ENCODE peak calls at places on chromosomes 13 and 19, in six cellular contexts. One of them, this sample, is unnamed. For H3K36me3, the result is how much of the 10 kb centered on the place peaks cover.

GRCh38 chr13:100454876-100455275 is 133.7 kb downstream of the GGACT start:
- DNase-seq in uterus: no peak
- DNase-seq in pancreas: no peak
- DNase-seq in CD8-positive, alpha-beta T cell: no peak
- DNase-seq in breast epithelium: no peak
- DNase-seq in hepatocyte: no peak
- DNase-seq in this sample: no peak

GRCh38 chr19:45311640-45312039 is 11.0 kb downstream of the CKM start:
- DNase-seq in uterus: no peak
- DNase-seq in breast epithelium: no peak
- DNase-seq in hepatocyte: no peak
- DNase-seq in pancreas: no peak
- DNase-seq in CD8-positive, alpha-beta T cell: no peak
- DNase-seq in this sample: no peak

GRCh38 chr13:48126944-48127814 is 32.3 kb upstream of the MED4 start:
- DNase-seq in CD8-positive, alpha-beta T cell: peak
- DNase-seq in breast epithelium: no peak
- DNase-seq in uterus: peak
- DNase-seq in hepatocyte: peak
- DNase-seq in pancreas: no peak
- DNase-seq in this sample: peak

GRCh38 chr13:21767032-21767431 is 96.2 kb downstream of the FGF9 start:
- DNase-seq in breast epithelium: no peak
- DNase-seq in pancreas: no peak
- DNase-seq in uterus: no peak
- DNase-seq in hepatocyte: no peak
- DNase-seq in CD8-positive, alpha-beta T cell: no peak
- DNase-seq in this sample: no peak

GRCh38 chr19:10918359-10918758 is 10.1 kb downstream of the YIPF2 start:
- DNase-seq in uterus: no peak
- DNase-seq in pancreas: no peak
- DNase-seq in breast epithelium: no peak
- DNase-seq in CD8-positive, alpha-beta T cell: no peak
- DNase-seq in hepatocyte: no peak
- DNase-seq in this sample: no peak

GRCh38 chr13:27131202-27131623 is 40.4 kb downstream of the USP12 start:
- DNase-seq in pancreas: no peak
- DNase-seq in uterus: no peak
- DNase-seq in hepatocyte: peak
- DNase-seq in CD8-positive, alpha-beta T cell: peak
- DNase-seq in breast epithelium: no peak
- DNase-seq in this sample: no peak

GRCh38 chr19:19406878-19407639 is 1.6 kb downstream of the GATAD2A start:
- DNase-seq in breast epithelium: peak
- DNase-seq in pancreas: no peak
- DNase-seq in uterus: no peak
- DNase-seq in CD8-positive, alpha-beta T cell: no peak
- DNase-seq in hepatocyte: peak
- DNase-seq in this sample: no peak

GRCh38 chr13:73657821-73658540 is 476.2 kb downstream of the KLF12 start:
- DNase-seq in CD8-positive, alpha-beta T cell: no peak
- DNase-seq in uterus: no peak
- DNase-seq in breast epithelium: peak
- DNase-seq in pancreas: peak
- DNase-seq in hepatocyte: no peak
- DNase-seq in this sample: peak

GRCh38 chr19:16235811-16236710 is 38.4 kb downstream of the AP1M1 start:
- DNase-seq in pancreas: no peak
- DNase-seq in uterus: no peak
- DNase-seq in hepatocyte: no peak
- DNase-seq in CD8-positive, alpha-beta T cell: no peak
- DNase-seq in breast epithelium: no peak
- DNase-seq in this sample: no peak

GRCh38 chr19:17163652-17164051 is 51.5 kb upstream of the USE1 start:
- DNase-seq in pancreas: no peak
- DNase-seq in uterus: no peak
- DNase-seq in CD8-positive, alpha-beta T cell: no peak
- DNase-seq in hepatocyte: no peak
- DNase-seq in breast epithelium: no peak
- DNase-seq in this sample: no peak

GRCh38 chr13:26831336-26831908 is 70.8 kb upstream of the GPR12 start:
- DNase-seq in hepatocyte: no peak
- DNase-seq in breast epithelium: no peak
- DNase-seq in pancreas: no peak
- DNase-seq in uterus: no peak
- DNase-seq in CD8-positive, alpha-beta T cell: no peak
- DNase-seq in this sample: no peak

GRCh38 chr19:47994209-47994802 is at the start of gene ELSPBP1:
- DNase-seq in breast epithelium: no peak
- DNase-seq in hepatocyte: peak
- DNase-seq in uterus: no peak
- DNase-seq in pancreas: no peak
- DNase-seq in CD8-positive, alpha-beta T cell: no peak
- DNase-seq in this sample: no peak

GRCh38 chr13:21481359-21481758 is 22.3 kb upstream of the ZDHHC20 start:
- DNase-seq in CD8-positive, alpha-beta T cell: no peak
- DNase-seq in pancreas: no peak
- DNase-seq in uterus: no peak
- DNase-seq in breast epithelium: no peak
- DNase-seq in hepatocyte: no peak
- DNase-seq in this sample: no peak

GRCh38 chr13:45220403-45220802 is 19.6 kb upstream of the KCTD4 start:
- DNase-seq in CD8-positive, alpha-beta T cell: no peak
- DNase-seq in breast epithelium: no peak
- DNase-seq in hepatocyte: no peak
- DNase-seq in uterus: no peak
- DNase-seq in pancreas: no peak
- DNase-seq in this sample: no peak

GRCh38 chr13:49996166-49996915 is 501 bp upstream of the TRIM13 start:
- DNase-seq in hepatocyte: peak
- DNase-seq in uterus: peak
- DNase-seq in breast epithelium: peak
- DNase-seq in CD8-positive, alpha-beta T cell: peak
- DNase-seq in pancreas: peak
- DNase-seq in this sample: peak

GRCh38 chr13:83621765-83622421 is 260.4 kb downstream of the SLITRK1 start:
- DNase-seq in breast epithelium: no peak
- DNase-seq in CD8-positive, alpha-beta T cell: no peak
- DNase-seq in uterus: no peak
- DNase-seq in pancreas: no peak
- DNase-seq in hepatocyte: no peak
- DNase-seq in this sample: no peak

GRCh38 chr19:45528744-45529453 is 21.6 kb downstream of the VASP start:
- DNase-seq in breast epithelium: peak
- DNase-seq in uterus: no peak
- DNase-seq in pancreas: peak
- DNase-seq in CD8-positive, alpha-beta T cell: no peak
- DNase-seq in hepatocyte: peak
- DNase-seq in this sample: no peak

GRCh38 chr13:38662362-38662761 is 24.5 kb upstream of the FREM2 start:
- DNase-seq in breast epithelium: no peak
- DNase-seq in uterus: no peak
- DNase-seq in hepatocyte: peak
- DNase-seq in pancreas: no peak
- DNase-seq in CD8-positive, alpha-beta T cell: no peak
- DNase-seq in this sample: no peak

GRCh38 chr13:59094149-59094548 is 1069.6 kb downstream of the DIAPH3 start:
- DNase-seq in breast epithelium: no peak
- DNase-seq in pancreas: no peak
- DNase-seq in CD8-positive, alpha-beta T cell: no peak
- DNase-seq in hepatocyte: no peak
- DNase-seq in uterus: no peak
- DNase-seq in this sample: no peak

GRCh38 chr19:54188224-54188871 is 1.0 kb downstream of the MBOAT7 start:
- DNase-seq in CD8-positive, alpha-beta T cell: peak
- DNase-seq in pancreas: no peak
- DNase-seq in hepatocyte: peak
- DNase-seq in breast epithelium: no peak
- DNase-seq in uterus: peak
- DNase-seq in this sample: no peak

GRCh38 chr13:21567714-21568113 is 36.3 kb downstream of the MICU2 start:
- DNase-seq in breast epithelium: no peak
- DNase-seq in CD8-positive, alpha-beta T cell: no peak
- DNase-seq in pancreas: no peak
- DNase-seq in hepatocyte: no peak
- DNase-seq in uterus: no peak
- DNase-seq in this sample: no peak

GRCh38 chr13:90015565-90016507 is 1331.7 kb upstream of the MIR17HG start:
- DNase-seq in pancreas: no peak
- DNase-seq in hepatocyte: no peak
- DNase-seq in CD8-positive, alpha-beta T cell: no peak
- DNase-seq in uterus: no peak
- DNase-seq in breast epithelium: no peak
- DNase-seq in this sample: no peak

GRCh38 chr13:50419466-50419865 is 404.2 kb downstream of the KCNRG start:
- DNase-seq in hepatocyte: no peak
- DNase-seq in breast epithelium: no peak
- DNase-seq in uterus: no peak
- DNase-seq in CD8-positive, alpha-beta T cell: no peak
- DNase-seq in pancreas: no peak
- DNase-seq in this sample: no peak

GRCh38 chr13:90622547-90622946 is 724.9 kb upstream of the MIR17HG start:
- DNase-seq in pancreas: no peak
- DNase-seq in uterus: no peak
- DNase-seq in hepatocyte: no peak
- DNase-seq in CD8-positive, alpha-beta T cell: no peak
- DNase-seq in breast epithelium: no peak
- DNase-seq in this sample: no peak

GRCh38 chr19:459724-460511 is 915 bp downstream of the SHC2 start:
- DNase-seq in CD8-positive, alpha-beta T cell: peak
- DNase-seq in hepatocyte: peak
- DNase-seq in breast epithelium: peak
- DNase-seq in pancreas: peak
- DNase-seq in uterus: peak
- DNase-seq in this sample: peak

GRCh38 chr13:20140487-20140886 is 20.4 kb downstream of the GJA3 start:
- DNase-seq in CD8-positive, alpha-beta T cell: no peak
- DNase-seq in uterus: no peak
- DNase-seq in hepatocyte: no peak
- DNase-seq in pancreas: no peak
- DNase-seq in breast epithelium: no peak
- DNase-seq in this sample: no peak

GRCh38 chr19:58182577-58182988 is 278 bp upstream of the ZNF274 start:
- DNase-seq in breast epithelium: no peak
- DNase-seq in pancreas: no peak
- DNase-seq in CD8-positive, alpha-beta T cell: peak
- DNase-seq in hepatocyte: no peak
- DNase-seq in uterus: no peak
- DNase-seq in this sample: no peak

GRCh38 chr13:41077475-41077874 is 16.2 kb downstream of the WBP4 start:
- DNase-seq in hepatocyte: no peak
- DNase-seq in breast epithelium: no peak
- DNase-seq in CD8-positive, alpha-beta T cell: no peak
- DNase-seq in uterus: no peak
- DNase-seq in pancreas: no peak
- DNase-seq in this sample: no peak
- H3K36me3 ChIP-seq in hepatocyte: under half
- H3K36me3 ChIP-seq in breast epithelium: under half
- H3K36me3 ChIP-seq in CD8-positive, alpha-beta T cell: under half
- H3K36me3 ChIP-seq in uterus: under half
- H3K36me3 ChIP-seq in pancreas: under half
- H3K36me3 ChIP-seq in this sample: half or more

DNA sequence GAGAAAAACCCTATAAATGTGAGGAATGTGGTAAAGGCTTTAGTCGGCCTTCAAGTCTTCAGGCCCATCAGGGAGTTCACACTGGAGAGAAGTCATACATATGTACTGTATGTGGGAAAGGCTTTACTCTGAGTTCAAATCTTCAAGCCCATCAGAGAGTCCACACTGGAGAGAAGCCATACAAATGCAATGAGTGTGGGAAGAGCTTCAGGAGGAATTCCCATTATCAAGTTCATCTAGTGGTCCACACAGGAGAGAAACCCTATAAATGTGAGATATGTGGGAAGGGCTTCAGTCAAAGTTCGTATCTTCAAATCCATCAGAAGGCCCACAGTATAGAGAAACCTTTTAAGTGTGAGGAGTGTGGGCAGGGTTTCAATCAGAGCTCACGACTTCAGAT is 11.7 kb downstream of the ZNF226 start:
- DNase-seq in uterus: no peak
- DNase-seq in breast epithelium: no peak
- DNase-seq in CD8-positive, alpha-beta T cell: no peak
- DNase-seq in pancreas: no peak
- DNase-seq in hepatocyte: no peak
- DNase-seq in this sample: no peak
- H3K36me3 ChIP-seq in uterus: under half
- H3K36me3 ChIP-seq in breast epithelium: half or more
- H3K36me3 ChIP-seq in CD8-positive, alpha-beta T cell: half or more
- H3K36me3 ChIP-seq in pancreas: half or more
- H3K36me3 ChIP-seq in hepatocyte: under half
- H3K36me3 ChIP-seq in this sample: half or more

GRCh38 chr13:114288157-114288591 is 6.8 kb downstream of the UPF3A start:
- DNase-seq in pancreas: no peak
- DNase-seq in hepatocyte: no peak
- DNase-seq in breast epithelium: no peak
- DNase-seq in CD8-positive, alpha-beta T cell: no peak
- DNase-seq in uterus: no peak
- DNase-seq in this sample: no peak

GRCh38 chr13:114284680-114285079 is 3.3 kb downstream of the UPF3A start:
- DNase-seq in breast epithelium: no peak
- DNase-seq in pancreas: no peak
- DNase-seq in uterus: no peak
- DNase-seq in hepatocyte: no peak
- DNase-seq in CD8-positive, alpha-beta T cell: no peak
- DNase-seq in this sample: no peak

GRCh38 chr13:114285166-114285808 is 3.9 kb downstream of the UPF3A start:
- DNase-seq in breast epithelium: no peak
- DNase-seq in hepatocyte: no peak
- DNase-seq in CD8-positive, alpha-beta T cell: no peak
- DNase-seq in pancreas: no peak
- DNase-seq in uterus: no peak
- DNase-seq in this sample: no peak

GRCh38 chr13:114283581-114283980 is 2.2 kb downstream of the UPF3A start:
- DNase-seq in breast epithelium: no peak
- DNase-seq in CD8-positive, alpha-beta T cell: no peak
- DNase-seq in uterus: no peak
- DNase-seq in hepatocyte: peak
- DNase-seq in pancreas: no peak
- DNase-seq in this sample: no peak

DNA sequence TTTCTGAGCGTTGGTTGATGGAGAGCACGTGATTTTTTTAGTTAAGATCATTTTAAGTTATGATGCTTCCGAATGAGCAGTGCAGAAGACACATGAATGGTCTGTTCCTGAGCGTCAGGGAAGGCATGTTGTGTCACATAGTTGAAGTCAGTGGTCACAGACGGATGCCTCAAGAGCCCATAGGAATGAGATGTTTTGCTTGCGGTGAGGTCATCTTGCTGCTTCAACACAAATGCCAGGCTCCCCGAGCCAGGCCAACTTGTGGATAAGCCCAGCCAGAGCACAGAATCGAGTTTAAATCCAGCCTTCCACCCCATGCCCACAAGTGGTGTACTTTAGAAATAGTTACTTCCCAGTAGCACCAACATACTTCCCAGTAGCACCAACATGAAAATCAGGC is 5.4 kb downstream of the UPF3A start:
- DNase-seq in CD8-positive, alpha-beta T cell: no peak
- DNase-seq in pancreas: no peak
- DNase-seq in hepatocyte: no peak
- DNase-seq in breast epithelium: no peak
- DNase-seq in uterus: no peak
- DNase-seq in this sample: no peak
- H3K36me3 ChIP-seq in CD8-positive, alpha-beta T cell: under half
- H3K36me3 ChIP-seq in pancreas: under half
- H3K36me3 ChIP-seq in hepatocyte: under half
- H3K36me3 ChIP-seq in breast epithelium: under half
- H3K36me3 ChIP-seq in uterus: under half
- H3K36me3 ChIP-seq in this sample: half or more

GRCh38 chr13:98428256-98428966 is 148.5 kb downstream of the STK24 start:
- DNase-seq in hepatocyte: no peak
- DNase-seq in uterus: no peak
- DNase-seq in CD8-positive, alpha-beta T cell: no peak
- DNase-seq in pancreas: no peak
- DNase-seq in breast epithelium: no peak
- DNase-seq in this sample: no peak
- H3K36me3 ChIP-seq in hepatocyte: under half
- H3K36me3 ChIP-seq in uterus: under half
- H3K36me3 ChIP-seq in CD8-positive, alpha-beta T cell: under half
- H3K36me3 ChIP-seq in pancreas: under half
- H3K36me3 ChIP-seq in breast epithelium: under half
- H3K36me3 ChIP-seq in this sample: under half

This sample was measured in left ventricle myocardium inferior.